ENCODE peak calls at places on chromosomes 12 and 14, in five cellular contexts. O is stimulated activated CD4-positive, alpha-beta T cell treated with anti-CD3 and anti-CD28 coated beads, Interleukin-4, amount 100 ng/mL, for 1 hour; D is LoVo; X is activated CD4-positive, CD25-positive, alpha-beta regulatory T cell treated with anti-CD3 and anti-CD28 coated beads, Interleukin-2, amount 50 U/mL, for 72 hours; A is left ventricle myocardium inferior. F is an unnamed sample.

GRCh38 chr12:86727151-86727550 is 471.0 kb upstream of the MGAT4C start:
- DNase-seq in D (no peak), A (no peak), O (no peak), X (no peak), F (no peak)

GRCh38 chr14:55059333-55059732 is 7.9 kb downstream of the MAPK1IP1L start:
- DNase-seq in X (no peak), D (no peak), A (no peak), O (no peak), F (no peak)

GRCh38 chr12:45244561-45245348 is 28.9 kb downstream of the ANO6 start:
- DNase-seq in X (no peak), A (no peak), D (no peak), O (no peak), F (no peak)

GRCh38 chr14:55098561-55098898 is 30.5 kb upstream of the LGALS3 start:
- DNase-seq in A (no peak), O (no peak), X (no peak), D (no peak), F (no peak)

GRCh38 chr12:873954-874353 is 75.5 kb downstream of the RAD52 start:
- DNase-seq in D (no peak), A (no peak), O (no peak), X (no peak), F (no peak)

GRCh38 chr12:113231275-113232231 is 10.3 kb downstream of the TPCN1 start:
- DNase-seq in X (no peak), D (no peak), A (no peak), O (no peak), F (no peak)

GRCh38 chr12:974281-974862 is 16.7 kb upstream of the ERC1 start:
- DNase-seq in X (no peak), A (no peak), D (no peak), O (no peak), F (no peak)

GRCh38 chr14:64049616-64050381 is 197.0 kb downstream of the SYNE2 start:
- DNase-seq in A (no peak), D (no peak), X (no peak), O (no peak), F (no peak)

GRCh38 chr12:93819048-93819491 is 141.9 kb downstream of the CRADD start:
- DNase-seq in X (no peak), O (no peak), D (no peak), A (peak), F (no peak)

F was measured in stimulated activated naive CD4-positive, alpha-beta T cell treated with Interleukin-2 at 50 U/mL for 16 hours.